ENCODE peak calls at places on chromosome 1, in eight cellular contexts. One of them, this sample, is unnamed.
A peak's percentile ranks its signal among the peaks of the same experiment; 100 is the strongest.

GRCh38 chr1:36872126-36872754 is 162.1 kb downstream of the GRIK3 start:
- DNase-seq in left ventricle myocardium superior: no peak
- DNase-seq in NCI-H1417: no peak
- DNase-seq in activated CD8-positive, alpha-beta memory T cell treated with anti-CD3 and anti-CD28 coated beads, Interleukin-2, amount 10 ng/mL, durations not matched to agents 7 days and 5 days: no peak
- DNase-seq in stimulated activated CD8-positive, alpha-beta memory T cell treated with anti-CD3 and anti-CD28 coated beads, Interleukin-15, amount 100 ng/mL, for 4 hours: no peak
- DNase-seq in activated T-cell treated with anti-CD3 and anti-CD28 coated beads for 24 hours: no peak
- DNase-seq in EL: no peak
- DNase-seq in effector memory CD4-positive, alpha-beta T cell: no peak
- DNase-seq in this sample: no peak

GRCh38 chr1:25338188-25338981 is at the start of gene TMEM50A:
- DNase-seq in NCI-H1417: peak; percentile 94
- DNase-seq in stimulated activated CD8-positive, alpha-beta memory T cell treated with anti-CD3 and anti-CD28 coated beads, Interleukin-15, amount 100 ng/mL, for 4 hours: peak; percentile 81
- DNase-seq in effector memory CD4-positive, alpha-beta T cell: peak; percentile 89
- DNase-seq in activated T-cell treated with anti-CD3 and anti-CD28 coated beads for 24 hours: peak; percentile 87
- DNase-seq in EL: peak; percentile 88
- DNase-seq in activated CD8-positive, alpha-beta memory T cell treated with anti-CD3 and anti-CD28 coated beads, Interleukin-2, amount 10 ng/mL, durations not matched to agents 7 days and 5 days: peak; percentile 92
- DNase-seq in left ventricle myocardium superior: peak; percentile 95
- DNase-seq in this sample: peak; percentile 97

GRCh38 chr1:156124557-156125483 is 10.3 kb downstream of the LMNA start:
- DNase-seq in effector memory CD4-positive, alpha-beta T cell: no peak
- DNase-seq in stimulated activated CD8-positive, alpha-beta memory T cell treated with anti-CD3 and anti-CD28 coated beads, Interleukin-15, amount 100 ng/mL, for 4 hours: no peak
- DNase-seq in activated T-cell treated with anti-CD3 and anti-CD28 coated beads for 24 hours: no peak
- DNase-seq in activated CD8-positive, alpha-beta memory T cell treated with anti-CD3 and anti-CD28 coated beads, Interleukin-2, amount 10 ng/mL, durations not matched to agents 7 days and 5 days: peak; percentile 52
- DNase-seq in NCI-H1417: peak; percentile 30
- DNase-seq in left ventricle myocardium superior: peak; percentile 63
- DNase-seq in EL: no peak
- DNase-seq in this sample: peak; percentile 72

GRCh38 chr1:199948587-199949280 is 78.8 kb upstream of the NR5A2 start:
- DNase-seq in activated CD8-positive, alpha-beta memory T cell treated with anti-CD3 and anti-CD28 coated beads, Interleukin-2, amount 10 ng/mL, durations not matched to agents 7 days and 5 days: no peak
- DNase-seq in EL: peak; percentile 14
- DNase-seq in NCI-H1417: peak; percentile 56
- DNase-seq in effector memory CD4-positive, alpha-beta T cell: no peak
- DNase-seq in left ventricle myocardium superior: no peak
- DNase-seq in activated T-cell treated with anti-CD3 and anti-CD28 coated beads for 24 hours: no peak
- DNase-seq in stimulated activated CD8-positive, alpha-beta memory T cell treated with anti-CD3 and anti-CD28 coated beads, Interleukin-15, amount 100 ng/mL, for 4 hours: no peak
- DNase-seq in this sample: no peak

GRCh38 chr1:99062192-99062591 is 57.5 kb upstream of the PLPPR5 start:
- DNase-seq in stimulated activated CD8-positive, alpha-beta memory T cell treated with anti-CD3 and anti-CD28 coated beads, Interleukin-15, amount 100 ng/mL, for 4 hours: no peak
- DNase-seq in left ventricle myocardium superior: no peak
- DNase-seq in NCI-H1417: no peak
- DNase-seq in EL: no peak
- DNase-seq in effector memory CD4-positive, alpha-beta T cell: no peak
- DNase-seq in activated T-cell treated with anti-CD3 and anti-CD28 coated beads for 24 hours: no peak
- DNase-seq in activated CD8-positive, alpha-beta memory T cell treated with anti-CD3 and anti-CD28 coated beads, Interleukin-2, amount 10 ng/mL, durations not matched to agents 7 days and 5 days: no peak
- DNase-seq in this sample: no peak

GRCh38 chr1:151147132-151147503 is 687 bp upstream of the SEMA6C start:
- DNase-seq in effector memory CD4-positive, alpha-beta T cell: no peak
- DNase-seq in stimulated activated CD8-positive, alpha-beta memory T cell treated with anti-CD3 and anti-CD28 coated beads, Interleukin-15, amount 100 ng/mL, for 4 hours: no peak
- DNase-seq in NCI-H1417: no peak
- DNase-seq in activated T-cell treated with anti-CD3 and anti-CD28 coated beads for 24 hours: no peak
- DNase-seq in left ventricle myocardium superior: no peak
- DNase-seq in activated CD8-positive, alpha-beta memory T cell treated with anti-CD3 and anti-CD28 coated beads, Interleukin-2, amount 10 ng/mL, durations not matched to agents 7 days and 5 days: no peak
- DNase-seq in EL: no peak
- DNase-seq in this sample: no peak

GRCh38 chr1:32447469-32448185 is 17.2 kb upstream of the ZBTB8B start:
- DNase-seq in left ventricle myocardium superior: no peak
- DNase-seq in NCI-H1417: no peak
- DNase-seq in activated T-cell treated with anti-CD3 and anti-CD28 coated beads for 24 hours: no peak
- DNase-seq in EL: peak; percentile 87
- DNase-seq in activated CD8-positive, alpha-beta memory T cell treated with anti-CD3 and anti-CD28 coated beads, Interleukin-2, amount 10 ng/mL, durations not matched to agents 7 days and 5 days: no peak
- DNase-seq in stimulated activated CD8-positive, alpha-beta memory T cell treated with anti-CD3 and anti-CD28 coated beads, Interleukin-15, amount 100 ng/mL, for 4 hours: no peak
- DNase-seq in effector memory CD4-positive, alpha-beta T cell: no peak
- DNase-seq in this sample: no peak

GRCh38 chr1:58783993-58784757 is at the start of gene JUN:
- DNase-seq in EL: peak; percentile 100
- DNase-seq in stimulated activated CD8-positive, alpha-beta memory T cell treated with anti-CD3 and anti-CD28 coated beads, Interleukin-15, amount 100 ng/mL, for 4 hours: peak; percentile 98
- DNase-seq in NCI-H1417: peak; percentile 99
- DNase-seq in activated T-cell treated with anti-CD3 and anti-CD28 coated beads for 24 hours: peak; percentile 97
- DNase-seq in activated CD8-positive, alpha-beta memory T cell treated with anti-CD3 and anti-CD28 coated beads, Interleukin-2, amount 10 ng/mL, durations not matched to agents 7 days and 5 days: peak; percentile 99
- DNase-seq in left ventricle myocardium superior: peak; percentile 99
- DNase-seq in effector memory CD4-positive, alpha-beta T cell: peak; percentile 99
- DNase-seq in this sample: peak; percentile 100

GRCh38 chr1:20601123-20601825 is 12.4 kb downstream of the CDA start:
- DNase-seq in NCI-H1417: peak; percentile 4
- DNase-seq in activated T-cell treated with anti-CD3 and anti-CD28 coated beads for 24 hours: no peak
- DNase-seq in left ventricle myocardium superior: no peak
- DNase-seq in activated CD8-positive, alpha-beta memory T cell treated with anti-CD3 and anti-CD28 coated beads, Interleukin-2, amount 10 ng/mL, durations not matched to agents 7 days and 5 days: no peak
- DNase-seq in stimulated activated CD8-positive, alpha-beta memory T cell treated with anti-CD3 and anti-CD28 coated beads, Interleukin-15, amount 100 ng/mL, for 4 hours: no peak
- DNase-seq in effector memory CD4-positive, alpha-beta T cell: no peak
- DNase-seq in EL: peak; percentile 75
- DNase-seq in this sample: no peak

GRCh38 chr1:25878690-25879089 is 3.2 kb upstream of the PAQR7 start:
- DNase-seq in stimulated activated CD8-positive, alpha-beta memory T cell treated with anti-CD3 and anti-CD28 coated beads, Interleukin-15, amount 100 ng/mL, for 4 hours: no peak
- DNase-seq in activated T-cell treated with anti-CD3 and anti-CD28 coated beads for 24 hours: no peak
- DNase-seq in EL: no peak
- DNase-seq in effector memory CD4-positive, alpha-beta T cell: no peak
- DNase-seq in left ventricle myocardium superior: no peak
- DNase-seq in activated CD8-positive, alpha-beta memory T cell treated with anti-CD3 and anti-CD28 coated beads, Interleukin-2, amount 10 ng/mL, durations not matched to agents 7 days and 5 days: no peak
- DNase-seq in NCI-H1417: no peak
- DNase-seq in this sample: no peak

GRCh38 chr1:196464545-196464944 is 143.7 kb downstream of the KCNT2 start:
- DNase-seq in activated CD8-positive, alpha-beta memory T cell treated with anti-CD3 and anti-CD28 coated beads, Interleukin-2, amount 10 ng/mL, durations not matched to agents 7 days and 5 days: no peak
- DNase-seq in left ventricle myocardium superior: no peak
- DNase-seq in activated T-cell treated with anti-CD3 and anti-CD28 coated beads for 24 hours: no peak
- DNase-seq in EL: peak; percentile 60
- DNase-seq in NCI-H1417: peak; percentile 55
- DNase-seq in stimulated activated CD8-positive, alpha-beta memory T cell treated with anti-CD3 and anti-CD28 coated beads, Interleukin-15, amount 100 ng/mL, for 4 hours: no peak
- DNase-seq in effector memory CD4-positive, alpha-beta T cell: no peak
- DNase-seq in this sample: no peak

This sample was measured in right cardiac atrium.